ENCODE peak calls at places on chromosome 11, in five cellular contexts. One of them, this sample, is unnamed.

GRCh38 chr11:13772223-13773046 is 104.0 kb downstream of the FAR1 start:
- DNase-seq in keratinocyte: peak
- DNase-seq in colonic mucosa: peak
- DNase-seq in mesenchymal stem cell: peak
- DNase-seq in mesendoderm: peak
- DNase-seq in this sample: no peak

GRCh38 chr11:105109855-105110750 is 29.5 kb downstream of the CARD18 start:
- DNase-seq in colonic mucosa: peak
- DNase-seq in mesendoderm: no peak
- DNase-seq in keratinocyte: no peak
- DNase-seq in mesenchymal stem cell: peak
- DNase-seq in this sample: no peak

GRCh38 chr11:95140397-95141030 is 50.9 kb downstream of the ENDOD1 start:
- DNase-seq in keratinocyte: no peak
- DNase-seq in colonic mucosa: no peak
- DNase-seq in mesenchymal stem cell: peak
- DNase-seq in mesendoderm: no peak
- DNase-seq in this sample: no peak

GRCh38 chr11:130315354-130315970 is 745 bp upstream of the ZBTB44 start:
- DNase-seq in mesendoderm: peak
- DNase-seq in mesenchymal stem cell: no peak
- DNase-seq in keratinocyte: no peak
- DNase-seq in colonic mucosa: peak
- DNase-seq in this sample: peak

GRCh38 chr11:83349371-83349770 is 63.2 kb upstream of the CCDC90B start:
- DNase-seq in colonic mucosa: no peak
- DNase-seq in mesendoderm: no peak
- DNase-seq in keratinocyte: no peak
- DNase-seq in mesenchymal stem cell: no peak
- DNase-seq in this sample: no peak

GRCh38 chr11:93476796-93477195 is 66.4 kb downstream of the SMCO4 start:
- DNase-seq in mesendoderm: no peak
- DNase-seq in keratinocyte: peak
- DNase-seq in mesenchymal stem cell: peak
- DNase-seq in colonic mucosa: no peak
- DNase-seq in this sample: no peak

GRCh38 chr11:61004841-61005240 is 33.4 kb downstream of the CD6 start:
- DNase-seq in mesendoderm: no peak
- DNase-seq in mesenchymal stem cell: no peak
- DNase-seq in colonic mucosa: no peak
- DNase-seq in keratinocyte: no peak
- DNase-seq in this sample: peak

GRCh38 chr11:34068098-34068497 is 16.6 kb downstream of the CAPRIN1 start:
- DNase-seq in mesendoderm: no peak
- DNase-seq in keratinocyte: no peak
- DNase-seq in mesenchymal stem cell: peak
- DNase-seq in colonic mucosa: no peak
- DNase-seq in this sample: no peak

GRCh38 chr11:111521132-111521531 is 6.6 kb downstream of the HOATZ start:
- DNase-seq in mesendoderm: no peak
- DNase-seq in keratinocyte: no peak
- DNase-seq in colonic mucosa: no peak
- DNase-seq in mesenchymal stem cell: no peak
- DNase-seq in this sample: no peak

GRCh38 chr11:9170450-9170849 is 79.1 kb upstream of the SCUBE2 start:
- DNase-seq in keratinocyte: no peak
- DNase-seq in mesendoderm: peak
- DNase-seq in colonic mucosa: no peak
- DNase-seq in mesenchymal stem cell: peak
- DNase-seq in this sample: no peak

GRCh38 chr11:117654281-117654680 is 142.7 kb downstream of the DSCAML1 start:
- DNase-seq in mesendoderm: no peak
- DNase-seq in colonic mucosa: no peak
- DNase-seq in mesenchymal stem cell: no peak
- DNase-seq in keratinocyte: no peak
- DNase-seq in this sample: no peak

GRCh38 chr11:33160147-33160546 is 1.1 kb downstream of the CSTF3 start:
- DNase-seq in mesenchymal stem cell: peak
- DNase-seq in keratinocyte: no peak
- DNase-seq in colonic mucosa: no peak
- DNase-seq in mesendoderm: peak
- DNase-seq in this sample: no peak

GRCh38 chr11:3001496-3001895 is 9.4 kb upstream of the NAP1L4 start:
- DNase-seq in mesenchymal stem cell: no peak
- DNase-seq in colonic mucosa: no peak
- DNase-seq in keratinocyte: no peak
- DNase-seq in mesendoderm: no peak
- DNase-seq in this sample: no peak

GRCh38 chr11:124172076-124172475 is 11.1 kb upstream of the OR10D3 start:
- DNase-seq in colonic mucosa: no peak
- DNase-seq in mesendoderm: peak
- DNase-seq in mesenchymal stem cell: no peak
- DNase-seq in keratinocyte: no peak
- DNase-seq in this sample: no peak

GRCh38 chr11:46914363-46914762 is 4.0 kb downstream of the LRP4 start:
- DNase-seq in mesenchymal stem cell: peak
- DNase-seq in mesendoderm: peak
- DNase-seq in colonic mucosa: no peak
- DNase-seq in keratinocyte: no peak
- DNase-seq in this sample: no peak

GRCh38 chr11:115627666-115628460 is 123.6 kb upstream of the CADM1 start:
- DNase-seq in mesenchymal stem cell: no peak
- DNase-seq in colonic mucosa: no peak
- DNase-seq in mesendoderm: no peak
- DNase-seq in keratinocyte: no peak
- DNase-seq in this sample: no peak

GRCh38 chr11:71948314-71949027 is 19.6 kb downstream of the RNF121 start:
- DNase-seq in mesendoderm: no peak
- DNase-seq in mesenchymal stem cell: peak
- DNase-seq in keratinocyte: no peak
- DNase-seq in colonic mucosa: peak
- DNase-seq in this sample: no peak

GRCh38 chr11:105033344-105033743 is 1.6 kb downstream of the CASP1 start:
- DNase-seq in colonic mucosa: no peak
- DNase-seq in mesendoderm: no peak
- DNase-seq in keratinocyte: no peak
- DNase-seq in mesenchymal stem cell: peak
- DNase-seq in this sample: no peak

GRCh38 chr11:121132211-121132976 is 31.4 kb downstream of the TECTA start:
- DNase-seq in mesenchymal stem cell: no peak
- DNase-seq in colonic mucosa: no peak
- DNase-seq in keratinocyte: no peak
- DNase-seq in mesendoderm: peak
- DNase-seq in this sample: no peak

GRCh38 chr11:9153651-9154050 is 62.3 kb upstream of the SCUBE2 start:
- DNase-seq in mesenchymal stem cell: no peak
- DNase-seq in mesendoderm: no peak
- DNase-seq in keratinocyte: no peak
- DNase-seq in colonic mucosa: no peak
- DNase-seq in this sample: no peak

GRCh38 chr11:19820100-19820499 is 107.5 kb downstream of the NAV2 start:
- DNase-seq in mesenchymal stem cell: peak
- DNase-seq in keratinocyte: no peak
- DNase-seq in colonic mucosa: no peak
- DNase-seq in mesendoderm: no peak
- DNase-seq in this sample: no peak

GRCh38 chr11:15824060-15824459 is 532.3 kb downstream of the SOX6 start:
- DNase-seq in keratinocyte: no peak
- DNase-seq in mesenchymal stem cell: peak
- DNase-seq in colonic mucosa: no peak
- DNase-seq in mesendoderm: no peak
- DNase-seq in this sample: no peak

DNA sequence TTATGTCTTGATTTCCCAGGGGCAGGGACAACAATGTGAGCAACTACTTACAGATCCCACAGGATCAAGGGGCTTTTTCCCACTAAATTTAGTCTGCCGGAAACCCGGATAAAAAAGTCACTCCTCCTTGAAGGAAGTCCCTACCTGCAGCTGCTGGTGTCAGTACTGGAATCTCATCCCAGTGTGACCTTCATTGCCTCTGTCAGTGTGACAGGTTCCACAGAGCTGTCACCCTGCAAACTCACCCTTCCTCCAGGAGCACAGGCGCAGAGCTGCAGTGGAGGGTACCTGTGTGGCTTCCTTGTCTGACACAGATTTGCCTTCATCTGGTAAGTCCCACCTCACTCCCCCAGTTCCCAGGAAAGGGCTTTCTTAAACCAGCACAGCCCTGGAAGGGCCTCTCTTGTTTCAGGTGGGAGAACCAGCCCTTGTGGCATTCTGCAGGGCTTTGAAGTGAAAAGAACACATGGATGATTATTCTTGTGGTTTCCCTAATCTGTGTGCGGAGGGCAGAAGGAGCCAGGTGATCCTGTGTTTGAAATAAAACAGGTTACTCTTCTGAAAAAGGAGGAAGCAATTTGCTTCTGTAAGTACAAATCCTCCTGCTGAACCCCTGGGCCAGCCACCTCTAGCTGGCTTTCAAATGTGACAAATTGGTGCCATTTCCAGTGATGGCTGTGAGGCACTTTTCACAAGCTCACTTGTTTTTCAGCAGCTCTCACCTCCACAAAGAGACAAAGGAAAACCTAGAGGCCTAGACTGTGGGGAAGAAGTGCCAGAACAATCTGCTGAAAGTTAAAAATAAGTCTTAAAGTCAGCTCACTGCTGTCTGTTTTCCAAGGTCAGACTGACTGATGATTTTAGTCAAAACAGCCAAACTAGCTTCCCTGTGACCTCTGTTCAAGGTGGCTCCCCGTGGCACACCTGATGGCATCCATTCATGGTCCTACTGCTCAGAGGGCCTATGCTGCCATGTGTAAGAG is 9.2 kb upstream of the PRSS23 start:
- DNase-seq in mesenchymal stem cell: no peak
- DNase-seq in keratinocyte: no peak
- DNase-seq in mesendoderm: no peak
- DNase-seq in colonic mucosa: no peak
- DNase-seq in this sample: no peak
- H3K9ac ChIP-seq in mesenchymal stem cell: no peak
- H3K9ac ChIP-seq in keratinocyte: no peak
- H3K9ac ChIP-seq in mesendoderm: no peak
- H3K9ac ChIP-seq in colonic mucosa: no peak
- H3K9ac ChIP-seq in this sample: no peak

GRCh38 chr11:66126808-66127555 is 56.9 kb downstream of the PACS1 start:
- DNase-seq in colonic mucosa: peak
- DNase-seq in keratinocyte: peak
- DNase-seq in mesendoderm: peak
- DNase-seq in mesenchymal stem cell: peak
- DNase-seq in this sample: peak
- H3K9ac ChIP-seq in colonic mucosa: no peak
- H3K9ac ChIP-seq in keratinocyte: peak
- H3K9ac ChIP-seq in mesendoderm: no peak
- H3K9ac ChIP-seq in mesenchymal stem cell: peak
- H3K9ac ChIP-seq in this sample: peak

GRCh38 chr11:63910605-63911195 is 6.3 kb downstream of the RCOR2 start:
- DNase-seq in mesendoderm: peak
- DNase-seq in keratinocyte: no peak
- DNase-seq in mesenchymal stem cell: no peak
- DNase-seq in colonic mucosa: no peak
- DNase-seq in this sample: peak

GRCh38 chr11:63907808-63908530 is 9.0 kb downstream of the RCOR2 start:
- DNase-seq in mesendoderm: peak
- DNase-seq in colonic mucosa: no peak
- DNase-seq in mesenchymal stem cell: no peak
- DNase-seq in keratinocyte: no peak
- DNase-seq in this sample: no peak

GRCh38 chr11:63911440-63911839 is 5.5 kb downstream of the RCOR2 start:
- DNase-seq in keratinocyte: no peak
- DNase-seq in colonic mucosa: no peak
- DNase-seq in mesenchymal stem cell: no peak
- DNase-seq in mesendoderm: no peak
- DNase-seq in this sample: peak

GRCh38 chr11:63908631-63909491 is 8.1 kb downstream of the RCOR2 start:
- DNase-seq in colonic mucosa: no peak
- DNase-seq in keratinocyte: no peak
- DNase-seq in mesendoderm: no peak
- DNase-seq in mesenchymal stem cell: no peak
- DNase-seq in this sample: no peak

DNA sequence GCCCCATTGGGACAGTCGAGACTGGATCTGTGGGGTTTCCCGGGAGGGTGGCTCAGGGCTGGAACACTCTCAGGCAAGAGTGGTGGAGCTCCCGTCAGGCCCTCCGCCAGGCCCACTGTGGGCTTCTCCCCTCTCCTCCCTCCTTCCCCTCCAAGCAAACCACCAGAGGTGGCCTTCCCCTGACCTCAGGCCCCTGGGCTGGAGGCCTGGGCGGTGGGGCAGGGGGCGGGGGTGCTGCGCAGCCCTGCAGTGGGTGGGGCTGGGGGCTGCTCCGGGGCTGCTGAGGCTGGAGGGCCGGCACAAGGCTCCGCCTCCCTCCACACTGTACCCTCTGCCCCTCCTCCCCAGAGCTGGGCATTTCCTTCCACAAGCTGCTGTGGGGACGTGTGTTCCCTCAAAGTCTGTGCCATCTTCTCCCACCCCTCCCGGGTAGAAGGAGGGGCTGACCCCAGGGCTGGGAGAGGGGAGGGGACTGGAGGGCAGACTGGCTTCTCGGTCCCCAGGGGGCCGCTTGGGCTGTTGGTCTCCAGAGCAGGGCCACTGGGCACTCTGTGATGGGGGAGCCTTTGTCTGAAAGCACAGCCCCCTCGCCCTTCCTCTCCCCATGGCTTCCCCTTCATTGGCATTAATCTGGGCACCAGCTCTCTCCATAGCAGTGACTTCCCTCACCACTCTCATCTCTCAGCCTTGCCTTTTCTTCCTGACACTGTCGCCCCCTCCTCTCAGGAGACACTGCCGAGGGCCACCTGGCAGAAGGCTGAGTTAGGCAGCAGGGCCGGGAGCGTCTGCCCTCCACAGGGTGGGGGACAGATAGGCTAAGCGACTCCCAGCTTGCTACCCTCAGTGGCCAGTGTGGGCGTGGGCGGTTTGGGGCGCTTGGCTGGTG is 7.1 kb downstream of the RCOR2 start:
- DNase-seq in mesenchymal stem cell: no peak
- DNase-seq in keratinocyte: no peak
- DNase-seq in colonic mucosa: no peak
- DNase-seq in mesendoderm: peak
- DNase-seq in this sample: no peak
- H3K9ac ChIP-seq in mesenchymal stem cell: no peak
- H3K9ac ChIP-seq in keratinocyte: no peak
- H3K9ac ChIP-seq in colonic mucosa: no peak
- H3K9ac ChIP-seq in mesendoderm: peak
- H3K9ac ChIP-seq in this sample: no peak

DNA sequence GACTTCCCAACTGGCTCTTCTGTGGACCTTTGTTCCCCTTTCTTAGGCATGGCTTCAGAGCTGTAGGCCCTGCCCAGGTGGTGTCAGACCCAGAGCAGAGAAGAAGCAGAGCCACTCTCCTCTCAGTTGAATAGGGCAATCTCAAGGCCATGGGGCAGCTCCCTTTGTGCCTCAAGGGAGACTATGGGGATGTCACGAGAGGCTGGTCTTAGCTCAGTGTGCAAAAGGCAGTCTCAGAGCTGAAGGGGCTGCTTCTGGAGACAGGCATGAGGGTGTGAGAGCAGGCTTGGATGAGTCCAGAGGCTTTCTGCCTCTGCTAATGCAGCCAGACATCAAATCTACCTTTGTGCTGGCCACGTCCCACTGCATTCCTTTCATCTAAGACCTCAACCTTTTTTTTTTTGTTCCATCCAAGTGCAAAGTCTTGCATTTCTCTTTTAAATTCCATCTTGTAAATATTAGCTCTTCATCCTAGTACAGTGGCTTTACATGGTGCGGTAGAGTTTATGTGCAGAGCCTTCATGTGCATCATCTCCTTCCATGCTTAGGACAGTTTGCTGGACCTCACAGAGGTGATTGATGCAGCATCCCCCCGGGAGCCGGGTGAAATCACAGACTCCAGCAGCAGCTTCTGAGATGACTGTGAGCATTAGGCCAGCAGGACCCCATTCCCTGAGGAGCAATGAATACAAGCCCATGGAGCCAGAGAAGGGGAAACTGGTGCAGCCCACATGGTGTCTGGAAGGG is 34.2 kb upstream of the FCHSD2 start:
- DNase-seq in mesendoderm: no peak
- DNase-seq in colonic mucosa: no peak
- DNase-seq in mesenchymal stem cell: no peak
- DNase-seq in keratinocyte: no peak
- DNase-seq in this sample: no peak
- H3K9ac ChIP-seq in mesendoderm: no peak
- H3K9ac ChIP-seq in colonic mucosa: no peak
- H3K9ac ChIP-seq in mesenchymal stem cell: no peak
- H3K9ac ChIP-seq in keratinocyte: no peak
- H3K9ac ChIP-seq in this sample: no peak

This sample was measured in kidney.